ENCODE peak calls at places on chromosomes 11 and 22, in five cellular contexts. L is A549, B is IMR-90, Y is HepG2, I is K562. H is an unnamed sample.

GRCh38 chr11:77201370-77201769 is 73.3 kb downstream of the MYO7A start:
- DNase-seq in L (no peak), B (no peak), Y (no peak), I (no peak), H (peak; percentile 78)

GRCh38 chr11:18836415-18836814 is 44.8 kb upstream of the PTPN5 start:
- DNase-seq in L (no peak), B (no peak), Y (no peak), I (no peak), H (no peak)

GRCh38 chr11:121300313-121300971 is 7.9 kb downstream of the SC5D start:
- DNase-seq in L (no peak), B (no peak), Y (no peak), I (no peak), H (no peak)

GRCh38 chr22:40707154-40707553 is 27.9 kb downstream of the MCHR1 start:
- DNase-seq in L (no peak), B (no peak), Y (no peak), I (no peak), H (no peak)

GRCh38 chr22:49113758-49114157 is 713.9 kb downstream of the BRD1 start:
- DNase-seq in L (no peak), B (no peak), Y (no peak), I (no peak), H (no peak)

GRCh38 chr11:133724116-133724515 is 121.2 kb downstream of the SPATA19 start:
- DNase-seq in L (no peak), B (no peak), Y (no peak), I (no peak), H (peak; percentile 25)

GRCh38 chr11:78039919-78040671 is 17.0 kb upstream of the KCTD14 start:
- DNase-seq in L (peak; percentile 63), B (peak; percentile 85), Y (peak; percentile 67), I (peak; percentile 82), H (peak; percentile 35)

GRCh38 chr22:48379371-48379770 is 1448.3 kb downstream of the BRD1 start:
- DNase-seq in L (no peak), B (no peak), Y (no peak), I (no peak), H (no peak)

GRCh38 chr22:20811171-20811570 is 37.3 kb downstream of the SERPIND1 start:
- DNase-seq in L (no peak), B (no peak), Y (no peak), I (no peak), H (no peak)

GRCh38 chr11:63908631-63909491 is 8.1 kb downstream of the RCOR2 start:
- DNase-seq in L (no peak), B (no peak), Y (no peak), I (no peak), H (no peak)

GRCh38 chr11:68128682-68129327 is 7.6 kb upstream of the CHKA start:
- DNase-seq in L (no peak), B (peak; percentile 70), Y (peak; percentile 76), I (peak; percentile 55), H (peak; percentile 89)

GRCh38 chr11:88246680-88247079 is 71.4 kb upstream of the RAB38 start:
- DNase-seq in L (peak; percentile 10), B (peak; percentile 86), Y (no peak), I (no peak), H (no peak)

GRCh38 chr11:15665368-15665871 is 550.7 kb downstream of the INSC start:
- DNase-seq in L (peak; percentile 69), B (peak; percentile 72), Y (peak; percentile 19), I (no peak), H (no peak)

GRCh38 chr22:19109198-19110063 is 12.8 kb downstream of the DGCR2 start:
- DNase-seq in L (peak; percentile 22), B (peak; percentile 64), Y (peak; percentile 79), I (peak; percentile 95), H (peak; percentile 58)

GRCh38 chr11:119421941-119422504 is 949 bp downstream of the THY1 start:
- DNase-seq in L (no peak), B (peak; percentile 24), Y (no peak), I (no peak), H (no peak)

GRCh38 chr11:119496997-119497396 is 74.0 kb upstream of the THY1 start:
- DNase-seq in L (no peak), B (no peak), Y (no peak), I (no peak), H (no peak)

GRCh38 chr11:29312817-29313216 is 704.0 kb downstream of the KCNA4 start:
- DNase-seq in L (no peak), B (peak; percentile 94), Y (no peak), I (no peak), H (no peak)

GRCh38 chr11:19562156-19562555 is 150.5 kb upstream of the NAV2 start:
- DNase-seq in L (no peak), B (no peak), Y (no peak), I (no peak), H (no peak)

GRCh38 chr11:831132-831864 is 1.5 kb upstream of the CD151 start:
- DNase-seq in L (no peak), B (peak; percentile 80), Y (no peak), I (no peak), H (no peak)

GRCh38 chr11:32316232-32316631 is 119.1 kb downstream of the WT1 start:
- DNase-seq in L (no peak), B (no peak), Y (no peak), I (no peak), H (no peak)

GRCh38 chr22:20591660-20592310 is 84.4 kb downstream of the MED15 start:
- DNase-seq in L (no peak), B (peak; percentile 13), Y (peak; percentile 45), I (peak; percentile 86), H (no peak)

GRCh38 chr11:97610000-97610399 is 1220.2 kb downstream of the JRKL start:
- DNase-seq in L (peak; percentile 0), B (no peak), Y (no peak), I (peak; percentile 3), H (no peak)

GRCh38 chr11:121112498-121113455 is 11.7 kb downstream of the TECTA start:
- DNase-seq in L (peak; percentile 53), B (peak; percentile 82), Y (peak; percentile 52), I (peak; percentile 54), H (no peak)

GRCh38 chr22:40221055-40221414 is 43.3 kb downstream of the TNRC6B start:
- DNase-seq in L (no peak), B (no peak), Y (no peak), I (no peak), H (no peak)

GRCh38 chr11:134272381-134273316 is 3.5 kb upstream of the GLB1L3 start:
- DNase-seq in L (no peak), B (peak; percentile 61), Y (peak; percentile 87), I (peak; percentile 30), H (no peak)

GRCh38 chr22:29872145-29872893 is 10.7 kb upstream of the MTMR3 start:
- DNase-seq in L (no peak), B (no peak), Y (no peak), I (no peak), H (no peak)

GRCh38 chr11:86775342-86775741 is 25.0 kb upstream of the PRSS23 start:
- DNase-seq in L (no peak), B (no peak), Y (no peak), I (no peak), H (no peak)

GRCh38 chr11:121389651-121390050 is 62.5 kb upstream of the SORL1 start:
- DNase-seq in L (no peak), B (no peak), Y (no peak), I (no peak), H (no peak)

GRCh38 chr22:20130319-20130718 is 1.3 kb upstream of the ZDHHC8 start:
- DNase-seq in L (no peak), B (no peak), Y (no peak), I (no peak), H (no peak)

GRCh38 chr11:20259506-20259905 is 99.2 kb upstream of the DBX1 start:
- DNase-seq in L (no peak), B (no peak), Y (no peak), I (no peak), H (no peak)

DNA sequence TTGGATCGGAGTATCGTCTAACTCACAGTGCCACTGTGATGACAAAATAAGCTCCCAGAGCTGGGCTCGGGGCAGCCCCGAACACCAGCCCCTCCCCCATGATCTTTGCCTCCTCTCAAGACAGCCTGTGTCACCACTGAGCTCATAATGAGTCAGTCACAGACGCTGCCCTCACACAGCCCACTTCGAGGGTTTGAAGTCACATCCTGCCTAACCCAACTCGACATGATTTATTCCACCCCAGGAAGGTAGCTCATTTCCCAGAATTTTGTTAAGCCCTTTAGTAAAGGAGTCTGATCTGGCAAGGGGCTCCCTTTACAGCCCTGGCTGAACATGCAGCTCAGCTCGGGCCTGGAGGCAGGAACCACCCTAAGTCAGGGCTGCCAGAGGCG is 22.8 kb downstream of the MYH9 start:
- DNase-seq in L (peak; percentile 89), B (peak; percentile 99), Y (no peak), I (peak; percentile 64), H (no peak)
- TF ChIP-seq POLR2A in L (no peak), B (peak; percentile 63), Y (no peak), I (no peak), H (no peak)

DNA sequence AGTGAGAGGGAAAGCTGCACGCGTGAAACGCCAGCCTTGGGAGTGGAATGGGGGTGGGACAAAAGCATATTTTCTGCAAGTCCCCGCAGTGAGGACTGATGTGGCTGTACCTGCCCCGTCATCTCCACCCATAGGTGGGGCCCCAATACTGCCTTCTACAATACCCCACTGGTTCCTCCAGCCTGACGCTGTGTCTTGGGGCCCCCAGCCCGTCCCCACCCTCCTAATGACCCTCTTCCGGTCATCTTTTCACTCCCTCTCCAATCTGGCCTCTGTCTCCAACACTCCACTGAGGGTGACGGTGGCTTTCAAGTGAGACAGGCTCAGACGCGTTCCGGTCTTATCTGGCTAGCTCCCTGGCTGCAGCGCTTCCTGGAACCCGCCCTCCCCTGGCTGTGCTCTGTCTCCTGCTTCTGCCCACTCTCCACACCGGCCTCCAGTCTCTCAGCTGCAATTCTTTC is 104.2 kb downstream of the MICAL3 start:
- DNase-seq in L (no peak), B (peak; percentile 62), Y (peak; percentile 70), I (peak; percentile 87), H (no peak)
- H3K4me3 ChIP-seq in L (no peak overlapping the region), B (no peak overlapping the region), Y (peak overlapping the region; percentile 14), I (peak overlapping the region; percentile 2), H (no peak overlapping the region)

GRCh38 chr11:128595221-128595620 is 7.9 kb upstream of the ETS1 start:
- DNase-seq in L (no peak), B (peak; percentile 39), Y (no peak), I (no peak), H (no peak)

GRCh38 chr11:128595775-128596174 is 8.4 kb upstream of the ETS1 start:
- DNase-seq in L (no peak), B (no peak), Y (no peak), I (no peak), H (no peak)

GRCh38 chr11:128594246-128594645 is 6.9 kb upstream of the ETS1 start:
- DNase-seq in L (no peak), B (no peak), Y (no peak), I (no peak), H (no peak)

GRCh38 chr11:128592454-128592853 is 5.1 kb upstream of the ETS1 start:
- DNase-seq in L (no peak), B (no peak), Y (no peak), I (no peak), H (no peak)

DNA sequence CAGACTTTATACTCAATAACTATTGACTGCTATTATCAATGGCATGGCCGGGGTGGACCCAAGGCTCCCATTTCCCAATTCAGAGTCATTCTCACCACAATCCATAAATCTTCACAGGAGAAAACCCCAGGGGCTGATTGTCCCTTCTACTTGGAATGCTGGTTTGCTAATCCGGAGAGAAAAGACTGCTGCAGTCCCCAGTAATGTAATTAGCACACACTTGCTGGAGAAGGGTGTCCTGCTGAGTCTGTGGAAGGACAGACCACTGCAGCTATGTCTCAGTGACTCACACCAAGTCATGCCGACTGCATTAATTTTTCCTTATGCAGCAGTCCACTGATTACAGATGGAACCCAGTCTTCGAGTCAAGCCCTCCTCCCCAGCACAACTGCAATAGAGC is 5.9 kb upstream of the ETS1 start:
- DNase-seq in L (no peak), B (peak; percentile 62), Y (no peak), I (no peak), H (no peak)
- TF ChIP-seq CTCF in L (no peak), B (no peak), Y (no peak), I (no peak), H (no peak)

GRCh38 chr11:117097567-117098268 is 510 bp downstream of the SIK3 start:
- DNase-seq in L (no peak), B (no peak), Y (no peak), I (peak; percentile 49), H (peak; percentile 29)
- TF ChIP-seq POLR2A in L (no peak), B (no peak), Y (no peak), I (no peak), H (no peak)

H was measured in lower leg skin.